ENCODE peak calls at places on chromosomes 4 and X, in four cellular contexts. One of them, this sample, is unnamed.

GRCh38 chr4:114361249-114361648 is 237.4 kb upstream of the UGT8 start:
- DNase-seq in choroid plexus epithelial cell: no peak
- DNase-seq in psoas muscle: no peak
- DNase-seq in MCF 10A: no peak
- DNase-seq in this sample: no peak

GRCh38 chr4:21077967-21078366 is 377.7 kb downstream of the PACRGL start:
- DNase-seq in choroid plexus epithelial cell: no peak
- DNase-seq in psoas muscle: no peak
- DNase-seq in MCF 10A: peak
- DNase-seq in this sample: no peak

GRCh38 chrX:17559728-17560379 is 177.4 kb upstream of the SCML1 start:
- DNase-seq in choroid plexus epithelial cell: peak
- DNase-seq in psoas muscle: no peak
- DNase-seq in MCF 10A: peak
- DNase-seq in this sample: peak

GRCh38 chr4:185236155-185236503 is 26.7 kb downstream of the SNX25 start:
- DNase-seq in choroid plexus epithelial cell: no peak
- DNase-seq in psoas muscle: no peak
- DNase-seq in MCF 10A: no peak
- DNase-seq in this sample: no peak

GRCh38 chr4:110886856-110887255 is 264.0 kb upstream of the PITX2 start:
- DNase-seq in choroid plexus epithelial cell: no peak
- DNase-seq in psoas muscle: no peak
- DNase-seq in MCF 10A: no peak
- DNase-seq in this sample: no peak

GRCh38 chr4:140581078-140581477 is 12.3 kb upstream of the UCP1 start:
- DNase-seq in choroid plexus epithelial cell: no peak
- DNase-seq in psoas muscle: no peak
- DNase-seq in MCF 10A: no peak
- DNase-seq in this sample: peak

GRCh38 chr4:66930216-66930615 is 615.1 kb downstream of the CENPC start:
- DNase-seq in choroid plexus epithelial cell: no peak
- DNase-seq in psoas muscle: no peak
- DNase-seq in MCF 10A: no peak
- DNase-seq in this sample: no peak

GRCh38 chrX:97398030-97398551 is 514.4 kb downstream of the RPA4 start:
- DNase-seq in choroid plexus epithelial cell: peak
- DNase-seq in psoas muscle: no peak
- DNase-seq in MCF 10A: no peak
- DNase-seq in this sample: no peak

GRCh38 chrX:37818031-37818430 is 29.3 kb downstream of the DYNLT3 start:
- DNase-seq in choroid plexus epithelial cell: no peak
- DNase-seq in psoas muscle: no peak
- DNase-seq in MCF 10A: no peak
- DNase-seq in this sample: no peak

GRCh38 chr4:5307928-5308327 is 256.6 kb downstream of the STK32B start:
- DNase-seq in choroid plexus epithelial cell: no peak
- DNase-seq in psoas muscle: no peak
- DNase-seq in MCF 10A: no peak
- DNase-seq in this sample: no peak

GRCh38 chr4:108080752-108081151 is 88.0 kb downstream of the LEF1 start:
- DNase-seq in choroid plexus epithelial cell: no peak
- DNase-seq in psoas muscle: no peak
- DNase-seq in MCF 10A: no peak
- DNase-seq in this sample: no peak

GRCh38 chr4:75018811-75019210 is 85.9 kb downstream of the PARM1 start:
- DNase-seq in choroid plexus epithelial cell: no peak
- DNase-seq in psoas muscle: no peak
- DNase-seq in MCF 10A: no peak
- DNase-seq in this sample: no peak

GRCh38 chr4:7852568-7853185 is 87.0 kb downstream of the AFAP1 start:
- DNase-seq in choroid plexus epithelial cell: peak
- DNase-seq in psoas muscle: no peak
- DNase-seq in MCF 10A: no peak
- DNase-seq in this sample: peak

GRCh38 chrX:126770179-126770578 is 49.4 kb upstream of the PRR32 start:
- DNase-seq in choroid plexus epithelial cell: no peak
- DNase-seq in psoas muscle: no peak
- DNase-seq in MCF 10A: peak
- DNase-seq in this sample: peak

GRCh38 chr4:114384629-114385028 is 214.0 kb upstream of the UGT8 start:
- DNase-seq in choroid plexus epithelial cell: peak
- DNase-seq in psoas muscle: no peak
- DNase-seq in MCF 10A: peak
- DNase-seq in this sample: peak

GRCh38 chr4:121353213-121353612 is 27.6 kb downstream of the QRFPR start:
- DNase-seq in choroid plexus epithelial cell: peak
- DNase-seq in psoas muscle: no peak
- DNase-seq in MCF 10A: no peak
- DNase-seq in this sample: no peak

GRCh38 chr4:109005523-109005922 is 242.7 kb upstream of the ETNPPL start:
- DNase-seq in choroid plexus epithelial cell: peak
- DNase-seq in psoas muscle: no peak
- DNase-seq in MCF 10A: peak
- DNase-seq in this sample: peak

GRCh38 chr4:44118971-44119680 is 329.5 kb downstream of the KCTD8 start:
- DNase-seq in choroid plexus epithelial cell: peak
- DNase-seq in psoas muscle: no peak
- DNase-seq in MCF 10A: peak
- DNase-seq in this sample: no peak

GRCh38 chrX:154409222-154409871 is at the start of gene DNASE1L1:
- DNase-seq in choroid plexus epithelial cell: peak
- DNase-seq in psoas muscle: peak
- DNase-seq in MCF 10A: peak
- DNase-seq in this sample: peak

GRCh38 chr4:15929555-15929954 is 9.0 kb downstream of the FGFBP1 start:
- DNase-seq in choroid plexus epithelial cell: no peak
- DNase-seq in psoas muscle: no peak
- DNase-seq in MCF 10A: no peak
- DNase-seq in this sample: no peak

GRCh38 chrX:133249659-133250058 is 31.5 kb upstream of the TFDP3 start:
- DNase-seq in choroid plexus epithelial cell: peak
- DNase-seq in psoas muscle: no peak
- DNase-seq in MCF 10A: peak
- DNase-seq in this sample: no peak

GRCh38 chr4:1060121-1060520 is 48.7 kb downstream of the FGFRL1 start:
- DNase-seq in choroid plexus epithelial cell: no peak
- DNase-seq in psoas muscle: no peak
- DNase-seq in MCF 10A: no peak
- DNase-seq in this sample: no peak

GRCh38 chrX:133781174-133781573 is 204.2 kb downstream of the GPC3 start:
- DNase-seq in choroid plexus epithelial cell: no peak
- DNase-seq in psoas muscle: no peak
- DNase-seq in MCF 10A: no peak
- DNase-seq in this sample: no peak

GRCh38 chr4:153603258-153603657 is 80.8 kb upstream of the TLR2 start:
- DNase-seq in choroid plexus epithelial cell: no peak
- DNase-seq in psoas muscle: no peak
- DNase-seq in MCF 10A: no peak
- DNase-seq in this sample: no peak

GRCh38 chr4:71004281-71004851 is 10.9 kb downstream of the DCK start:
- DNase-seq in choroid plexus epithelial cell: no peak
- DNase-seq in psoas muscle: no peak
- DNase-seq in MCF 10A: no peak
- DNase-seq in this sample: no peak

DNA sequence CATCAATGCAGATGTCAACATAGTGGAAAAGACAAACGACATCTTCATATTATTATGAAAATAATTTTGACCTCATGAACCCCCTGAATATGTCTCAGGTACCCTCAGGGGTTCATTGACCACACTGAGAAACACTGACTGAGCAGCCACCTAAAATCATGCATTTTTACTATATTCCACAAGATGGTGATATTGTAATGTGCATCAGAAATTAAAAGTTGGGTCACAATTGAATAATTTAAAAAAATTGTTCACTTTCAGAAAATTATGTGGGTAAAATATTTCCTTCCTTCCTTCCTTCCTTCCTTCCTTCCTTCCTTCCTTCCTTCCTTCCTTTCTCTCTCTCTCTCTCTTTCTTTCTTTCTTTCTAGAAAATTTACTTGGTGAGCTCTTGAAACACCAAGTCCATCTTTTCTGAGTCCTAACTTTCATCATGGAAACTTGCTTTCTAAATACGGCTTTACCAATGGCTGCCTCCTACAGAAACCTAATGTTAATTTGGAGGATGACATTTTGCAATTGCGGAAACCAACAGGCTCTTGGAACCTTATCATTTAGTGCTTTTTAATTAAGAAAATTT is 103.6 kb downstream of the RTL3 start:
- DNase-seq in choroid plexus epithelial cell: peak
- DNase-seq in psoas muscle: no peak
- DNase-seq in MCF 10A: peak
- DNase-seq in this sample: peak
- TF ChIP-seq CTCF in choroid plexus epithelial cell: peak
- TF ChIP-seq CTCF in psoas muscle: peak
- TF ChIP-seq CTCF in MCF 10A: peak
- TF ChIP-seq CTCF in this sample: peak

DNA sequence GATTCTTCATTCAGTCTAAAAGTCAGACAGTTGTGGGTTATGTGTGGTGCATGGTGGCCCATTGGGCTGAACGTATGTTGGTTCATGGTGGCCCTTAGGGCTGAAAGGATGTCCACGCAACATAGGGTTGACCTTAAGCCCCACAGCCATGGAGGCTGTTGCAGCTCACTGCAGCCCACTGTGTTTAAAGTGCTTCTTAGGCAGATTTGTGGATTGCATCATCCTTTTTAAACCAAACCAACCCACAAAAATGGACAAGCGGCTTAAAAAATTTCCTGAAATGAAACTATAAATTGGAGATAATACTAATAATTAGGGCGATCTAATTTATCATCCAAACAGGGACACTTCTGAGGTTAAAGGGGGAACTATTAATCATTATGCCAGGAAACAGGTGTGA is 219.0 kb upstream of the GATB start:
- DNase-seq in choroid plexus epithelial cell: no peak
- DNase-seq in psoas muscle: no peak
- DNase-seq in MCF 10A: no peak
- DNase-seq in this sample: no peak
- TF ChIP-seq CTCF in choroid plexus epithelial cell: no peak
- TF ChIP-seq CTCF in psoas muscle: no peak
- TF ChIP-seq CTCF in MCF 10A: no peak
- TF ChIP-seq CTCF in this sample: no peak

GRCh38 chrX:72568406-72569092 is 4.1 kb downstream of the HDAC8 start:
- DNase-seq in choroid plexus epithelial cell: peak
- DNase-seq in psoas muscle: no peak
- DNase-seq in MCF 10A: no peak
- DNase-seq in this sample: peak

GRCh38 chrX:72566448-72566847 is 6.2 kb downstream of the HDAC8 start:
- DNase-seq in choroid plexus epithelial cell: no peak
- DNase-seq in psoas muscle: no peak
- DNase-seq in MCF 10A: no peak
- DNase-seq in this sample: no peak

GRCh38 chrX:72573158-72573511 is 492 bp upstream of the HDAC8 start:
- DNase-seq in choroid plexus epithelial cell: no peak
- DNase-seq in psoas muscle: no peak
- DNase-seq in MCF 10A: no peak
- DNase-seq in this sample: no peak

GRCh38 chrX:72572248-72573157 is at the start of gene HDAC8:
- DNase-seq in choroid plexus epithelial cell: peak
- DNase-seq in psoas muscle: peak
- DNase-seq in MCF 10A: peak
- DNase-seq in this sample: peak

DNA sequence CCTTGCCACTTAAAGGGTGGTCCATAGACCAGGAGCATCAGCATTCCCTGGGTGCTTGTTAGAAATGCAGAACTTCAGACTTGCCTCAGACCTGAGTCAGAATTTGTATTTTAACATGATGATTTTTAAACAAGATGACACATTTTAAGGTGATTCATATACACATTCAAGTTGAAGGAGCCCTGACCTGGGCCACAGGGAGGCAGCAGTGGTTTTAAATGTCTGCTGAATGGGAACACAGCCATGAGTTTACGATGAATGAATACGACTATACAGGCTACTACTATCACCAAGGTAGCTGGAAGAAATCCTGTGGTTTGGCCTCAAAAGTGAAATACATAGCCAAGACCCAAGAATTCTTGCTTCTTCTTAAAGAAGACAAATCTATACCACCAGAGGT is 2.9 kb downstream of the HDAC8 start:
- DNase-seq in choroid plexus epithelial cell: peak
- DNase-seq in psoas muscle: no peak
- DNase-seq in MCF 10A: peak
- DNase-seq in this sample: peak
- TF ChIP-seq CTCF in choroid plexus epithelial cell: peak
- TF ChIP-seq CTCF in psoas muscle: no peak
- TF ChIP-seq CTCF in MCF 10A: peak
- TF ChIP-seq CTCF in this sample: peak

DNA sequence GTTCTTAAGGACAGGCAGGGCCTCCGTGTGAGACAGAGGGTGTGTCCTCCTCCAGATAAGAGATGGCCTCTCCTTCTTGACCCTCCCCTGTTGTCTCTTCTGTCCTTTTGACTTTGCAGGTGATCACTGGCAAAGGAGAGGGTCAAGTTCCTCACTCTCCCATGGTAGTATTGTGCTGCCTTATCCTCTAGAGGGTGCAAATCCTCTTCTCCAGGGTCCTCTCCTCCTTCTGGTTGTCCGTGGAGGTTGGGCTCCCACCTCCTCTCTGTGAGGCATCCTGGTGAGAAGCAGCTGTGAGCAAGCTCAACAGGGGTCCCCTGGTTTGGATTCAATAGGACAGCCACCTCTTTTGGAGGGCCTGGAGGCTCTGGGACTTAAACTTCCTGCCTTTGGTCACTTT is 44.8 kb downstream of the ZNF182 start:
- DNase-seq in choroid plexus epithelial cell: peak
- DNase-seq in psoas muscle: no peak
- DNase-seq in MCF 10A: peak
- DNase-seq in this sample: peak
- TF ChIP-seq CTCF in choroid plexus epithelial cell: peak
- TF ChIP-seq CTCF in psoas muscle: no peak
- TF ChIP-seq CTCF in MCF 10A: no peak
- TF ChIP-seq CTCF in this sample: peak

GRCh38 chrX:19334945-19335626 is 8.6 kb upstream of the PDHA1 start:
- DNase-seq in choroid plexus epithelial cell: peak
- DNase-seq in psoas muscle: no peak
- DNase-seq in MCF 10A: peak
- DNase-seq in this sample: no peak
- TF ChIP-seq CTCF in choroid plexus epithelial cell: peak
- TF ChIP-seq CTCF in psoas muscle: no peak
- TF ChIP-seq CTCF in MCF 10A: peak
- TF ChIP-seq CTCF in this sample: peak